ENCODE peak calls at places on chromosome 6, in six cellular contexts. One of them, this sample, is unnamed.

GRCh38 chr6:30013296-30013922 is 47.7 kb upstream of the POLR1H start:
- DNase-seq in mesendoderm: peak; percentile 47
- DNase-seq in CMK: peak; percentile 14
- DNase-seq in nucleus accumbens: no peak
- DNase-seq in fibroblast of pulmonary artery: peak; percentile 18
- DNase-seq in SK-N-DZ: peak; percentile 20
- DNase-seq in this sample: no peak

GRCh38 chr6:16982827-16983226 is 119.0 kb upstream of the STMND1 start:
- DNase-seq in nucleus accumbens: no peak
- DNase-seq in SK-N-DZ: no peak
- DNase-seq in fibroblast of pulmonary artery: peak; percentile 70
- DNase-seq in mesendoderm: no peak
- DNase-seq in CMK: no peak
- DNase-seq in this sample: peak; percentile 96

GRCh38 chr6:40956871-40957270 is 82.2 kb downstream of the UNC5CL start:
- DNase-seq in fibroblast of pulmonary artery: no peak
- DNase-seq in CMK: no peak
- DNase-seq in SK-N-DZ: no peak
- DNase-seq in nucleus accumbens: no peak
- DNase-seq in mesendoderm: no peak
- DNase-seq in this sample: peak; percentile 67

GRCh38 chr6:54366647-54367327 is 58.5 kb downstream of the TINAG start:
- DNase-seq in fibroblast of pulmonary artery: peak; percentile 61
- DNase-seq in CMK: no peak
- DNase-seq in nucleus accumbens: no peak
- DNase-seq in SK-N-DZ: no peak
- DNase-seq in mesendoderm: no peak
- DNase-seq in this sample: peak; percentile 54

GRCh38 chr6:110542311-110543024 is 66.1 kb upstream of the SLC22A16 start:
- DNase-seq in CMK: no peak
- DNase-seq in SK-N-DZ: peak; percentile 16
- DNase-seq in nucleus accumbens: peak; percentile 80
- DNase-seq in mesendoderm: peak; percentile 32
- DNase-seq in fibroblast of pulmonary artery: no peak
- DNase-seq in this sample: no peak

GRCh38 chr6:73823832-73824231 is 127.8 kb downstream of the CD109 start:
- DNase-seq in nucleus accumbens: no peak
- DNase-seq in fibroblast of pulmonary artery: no peak
- DNase-seq in SK-N-DZ: no peak
- DNase-seq in mesendoderm: no peak
- DNase-seq in CMK: no peak
- DNase-seq in this sample: no peak

GRCh38 chr6:68638225-68638900 is 3.3 kb downstream of the ADGRB3 start:
- DNase-seq in SK-N-DZ: peak; percentile 43
- DNase-seq in fibroblast of pulmonary artery: peak; percentile 77
- DNase-seq in nucleus accumbens: no peak
- DNase-seq in CMK: no peak
- DNase-seq in mesendoderm: no peak
- DNase-seq in this sample: peak; percentile 74

GRCh38 chr6:147000545-147001488 is 203.4 kb upstream of the STXBP5 start:
- DNase-seq in CMK: no peak
- DNase-seq in fibroblast of pulmonary artery: peak; percentile 72
- DNase-seq in nucleus accumbens: no peak
- DNase-seq in mesendoderm: no peak
- DNase-seq in SK-N-DZ: no peak
- DNase-seq in this sample: peak; percentile 77

GRCh38 chr6:17877196-17877889 is 110.1 kb downstream of the KIF13A start:
- DNase-seq in mesendoderm: no peak
- DNase-seq in nucleus accumbens: no peak
- DNase-seq in CMK: no peak
- DNase-seq in SK-N-DZ: no peak
- DNase-seq in fibroblast of pulmonary artery: peak; percentile 64
- DNase-seq in this sample: peak; percentile 87

GRCh38 chr6:168905451-168906090 is 348.1 kb downstream of the THBS2 start:
- DNase-seq in mesendoderm: peak; percentile 49
- DNase-seq in CMK: no peak
- DNase-seq in fibroblast of pulmonary artery: peak; percentile 6
- DNase-seq in SK-N-DZ: no peak
- DNase-seq in nucleus accumbens: no peak
- DNase-seq in this sample: peak; percentile 9

GRCh38 chr6:43627008-43627825 is 1.8 kb downstream of the GTPBP2 start:
- DNase-seq in nucleus accumbens: no peak
- DNase-seq in SK-N-DZ: no peak
- DNase-seq in mesendoderm: peak; percentile 51
- DNase-seq in CMK: peak; percentile 67
- DNase-seq in fibroblast of pulmonary artery: peak; percentile 97
- DNase-seq in this sample: peak; percentile 94

GRCh38 chr6:56220078-56220477 is 27.3 kb downstream of the COL21A1 start:
- DNase-seq in fibroblast of pulmonary artery: no peak
- DNase-seq in CMK: no peak
- DNase-seq in SK-N-DZ: no peak
- DNase-seq in nucleus accumbens: no peak
- DNase-seq in mesendoderm: no peak
- DNase-seq in this sample: no peak

GRCh38 chr6:130215526-130215925 is 7.2 kb downstream of the SAMD3 start:
- DNase-seq in nucleus accumbens: no peak
- DNase-seq in mesendoderm: peak; percentile 99
- DNase-seq in fibroblast of pulmonary artery: no peak
- DNase-seq in SK-N-DZ: no peak
- DNase-seq in CMK: peak; percentile 5
- DNase-seq in this sample: no peak

GRCh38 chr6:10659697-10660348 is 34.6 kb downstream of the C6orf52 start:
- DNase-seq in CMK: no peak
- DNase-seq in mesendoderm: peak; percentile 49
- DNase-seq in fibroblast of pulmonary artery: no peak
- DNase-seq in nucleus accumbens: no peak
- DNase-seq in SK-N-DZ: peak; percentile 26
- DNase-seq in this sample: no peak

GRCh38 chr6:29887819-29888581 is 54.3 kb upstream of the HLA-A start:
- DNase-seq in fibroblast of pulmonary artery: peak; percentile 26
- DNase-seq in mesendoderm: peak; percentile 29
- DNase-seq in CMK: no peak
- DNase-seq in nucleus accumbens: peak; percentile 34
- DNase-seq in SK-N-DZ: no peak
- DNase-seq in this sample: peak; percentile 10

GRCh38 chr6:7406743-7407142 is 17.1 kb downstream of the RIOK1 start:
- DNase-seq in CMK: no peak
- DNase-seq in nucleus accumbens: no peak
- DNase-seq in fibroblast of pulmonary artery: no peak
- DNase-seq in SK-N-DZ: no peak
- DNase-seq in mesendoderm: no peak
- DNase-seq in this sample: no peak

GRCh38 chr6:85537055-85537494 is 56.6 kb downstream of the SNX14 start:
- DNase-seq in mesendoderm: no peak
- DNase-seq in SK-N-DZ: peak; percentile 9
- DNase-seq in CMK: no peak
- DNase-seq in nucleus accumbens: no peak
- DNase-seq in fibroblast of pulmonary artery: peak; percentile 35
- DNase-seq in this sample: peak; percentile 50

GRCh38 chr6:69416739-69417138 is 380.1 kb downstream of the LMBRD1 start:
- DNase-seq in fibroblast of pulmonary artery: peak; percentile 15
- DNase-seq in CMK: no peak
- DNase-seq in mesendoderm: no peak
- DNase-seq in SK-N-DZ: no peak
- DNase-seq in nucleus accumbens: no peak
- DNase-seq in this sample: peak; percentile 55

GRCh38 chr6:129493396-129493902 is 216.5 kb downstream of the ARHGAP18 start:
- DNase-seq in nucleus accumbens: no peak
- DNase-seq in SK-N-DZ: no peak
- DNase-seq in mesendoderm: no peak
- DNase-seq in fibroblast of pulmonary artery: no peak
- DNase-seq in CMK: no peak
- DNase-seq in this sample: peak; percentile 61

GRCh38 chr6:140893432-140893831 is 1239.3 kb upstream of the GJE1 start:
- DNase-seq in CMK: no peak
- DNase-seq in fibroblast of pulmonary artery: no peak
- DNase-seq in nucleus accumbens: no peak
- DNase-seq in SK-N-DZ: no peak
- DNase-seq in mesendoderm: peak; percentile 32
- DNase-seq in this sample: no peak

GRCh38 chr6:105135056-105135455 is 44.8 kb downstream of the POPDC3 start:
- DNase-seq in nucleus accumbens: no peak
- DNase-seq in CMK: no peak
- DNase-seq in fibroblast of pulmonary artery: peak; percentile 23
- DNase-seq in SK-N-DZ: peak; percentile 70
- DNase-seq in mesendoderm: peak; percentile 43
- DNase-seq in this sample: peak; percentile 20

GRCh38 chr6:163190786-163191185 is 223.7 kb upstream of the QKI start:
- DNase-seq in CMK: no peak
- DNase-seq in mesendoderm: no peak
- DNase-seq in nucleus accumbens: no peak
- DNase-seq in SK-N-DZ: no peak
- DNase-seq in fibroblast of pulmonary artery: no peak
- DNase-seq in this sample: no peak

GRCh38 chr6:34813028-34813742 is 21.3 kb downstream of the BLTP3A start:
- DNase-seq in SK-N-DZ: no peak
- DNase-seq in nucleus accumbens: no peak
- DNase-seq in CMK: no peak
- DNase-seq in fibroblast of pulmonary artery: no peak
- DNase-seq in mesendoderm: no peak
- DNase-seq in this sample: no peak

GRCh38 chr6:31180500-31180899 is 10.0 kb upstream of the POU5F1 start:
- DNase-seq in nucleus accumbens: peak; percentile 30
- DNase-seq in SK-N-DZ: peak; percentile 36
- DNase-seq in fibroblast of pulmonary artery: peak; percentile 86
- DNase-seq in mesendoderm: peak; percentile 64
- DNase-seq in CMK: no peak
- DNase-seq in this sample: peak; percentile 71

GRCh38 chr6:154754152-154754551 is 20.9 kb downstream of the SCAF8 start:
- DNase-seq in mesendoderm: no peak
- DNase-seq in CMK: no peak
- DNase-seq in SK-N-DZ: no peak
- DNase-seq in fibroblast of pulmonary artery: peak; percentile 49
- DNase-seq in nucleus accumbens: no peak
- DNase-seq in this sample: peak; percentile 76

GRCh38 chr6:22877946-22878705 is 308.8 kb downstream of the HDGFL1 start:
- DNase-seq in nucleus accumbens: no peak
- DNase-seq in SK-N-DZ: no peak
- DNase-seq in CMK: no peak
- DNase-seq in mesendoderm: peak; percentile 92
- DNase-seq in fibroblast of pulmonary artery: peak; percentile 77
- DNase-seq in this sample: peak; percentile 99

GRCh38 chr6:134323698-134324097 is 5.8 kb upstream of the SGK1 start:
- DNase-seq in CMK: no peak
- DNase-seq in mesendoderm: no peak
- DNase-seq in fibroblast of pulmonary artery: no peak
- DNase-seq in nucleus accumbens: no peak
- DNase-seq in SK-N-DZ: no peak
- DNase-seq in this sample: no peak

This sample was measured in fibroblast of lung.